ENCODE peak calls at places on chromosomes 11 and 22, in ten cellular contexts. One of them, this sample, is unnamed.

GRCh38 chr11:134025086-134025437 is 43.8 kb upstream of the JAM3 start:
- DNase-seq in H9: no peak
- DNase-seq in fibroblast of lung: no peak
- DNase-seq in SK-N-SH: no peak
- DNase-seq in GM06990: no peak
- DNase-seq in left ventricle myocardium inferior: peak
- DNase-seq in endothelial cell: no peak
- DNase-seq in OCI-LY7: no peak
- DNase-seq in AG09319: no peak
- DNase-seq in epithelial cell of esophagus: no peak
- DNase-seq in this sample: peak

GRCh38 chr11:131295986-131296385 is 74.4 kb upstream of the NTM start:
- DNase-seq in epithelial cell of esophagus: no peak
- DNase-seq in AG09319: no peak
- DNase-seq in H9: no peak
- DNase-seq in left ventricle myocardium inferior: no peak
- DNase-seq in fibroblast of lung: no peak
- DNase-seq in endothelial cell: no peak
- DNase-seq in GM06990: no peak
- DNase-seq in SK-N-SH: no peak
- DNase-seq in OCI-LY7: no peak
- DNase-seq in this sample: no peak

GRCh38 chr22:37843746-37844089 is 416 bp downstream of the ANKRD54 start:
- DNase-seq in left ventricle myocardium inferior: peak
- DNase-seq in H9: no peak
- DNase-seq in OCI-LY7: peak
- DNase-seq in fibroblast of lung: no peak
- DNase-seq in AG09319: no peak
- DNase-seq in epithelial cell of esophagus: no peak
- DNase-seq in SK-N-SH: peak
- DNase-seq in endothelial cell: peak
- DNase-seq in GM06990: no peak
- DNase-seq in this sample: peak

GRCh38 chr11:9697766-9698165 is 33.9 kb downstream of the SWAP70 start:
- DNase-seq in fibroblast of lung: no peak
- DNase-seq in endothelial cell: no peak
- DNase-seq in left ventricle myocardium inferior: no peak
- DNase-seq in OCI-LY7: peak
- DNase-seq in epithelial cell of esophagus: no peak
- DNase-seq in AG09319: no peak
- DNase-seq in GM06990: no peak
- DNase-seq in SK-N-SH: no peak
- DNase-seq in H9: no peak
- DNase-seq in this sample: no peak

GRCh38 chr11:82682003-82682751 is 51.5 kb downstream of the FAM181B start:
- DNase-seq in SK-N-SH: peak
- DNase-seq in left ventricle myocardium inferior: no peak
- DNase-seq in OCI-LY7: peak
- DNase-seq in AG09319: peak
- DNase-seq in epithelial cell of esophagus: peak
- DNase-seq in endothelial cell: no peak
- DNase-seq in fibroblast of lung: peak
- DNase-seq in GM06990: peak
- DNase-seq in H9: peak
- DNase-seq in this sample: peak

GRCh38 chr11:70073881-70074371 is 4.2 kb upstream of the ANO1 start:
- DNase-seq in SK-N-SH: no peak
- DNase-seq in fibroblast of lung: peak
- DNase-seq in H9: peak
- DNase-seq in GM06990: peak
- DNase-seq in epithelial cell of esophagus: peak
- DNase-seq in left ventricle myocardium inferior: no peak
- DNase-seq in endothelial cell: no peak
- DNase-seq in AG09319: no peak
- DNase-seq in OCI-LY7: no peak
- DNase-seq in this sample: no peak

GRCh38 chr11:121236115-121237001 is 56.2 kb upstream of the SC5D start:
- DNase-seq in left ventricle myocardium inferior: no peak
- DNase-seq in AG09319: no peak
- DNase-seq in SK-N-SH: no peak
- DNase-seq in fibroblast of lung: peak
- DNase-seq in H9: no peak
- DNase-seq in OCI-LY7: no peak
- DNase-seq in epithelial cell of esophagus: peak
- DNase-seq in endothelial cell: no peak
- DNase-seq in GM06990: peak
- DNase-seq in this sample: no peak

GRCh38 chr22:26385164-26385563 is 43.9 kb upstream of the ASPHD2 start:
- DNase-seq in H9: no peak
- DNase-seq in GM06990: no peak
- DNase-seq in endothelial cell: no peak
- DNase-seq in left ventricle myocardium inferior: no peak
- DNase-seq in fibroblast of lung: no peak
- DNase-seq in AG09319: no peak
- DNase-seq in OCI-LY7: no peak
- DNase-seq in epithelial cell of esophagus: no peak
- DNase-seq in SK-N-SH: no peak
- DNase-seq in this sample: no peak

GRCh38 chr11:61579398-61580291 is 1.2 kb downstream of the SYT7 start:
- DNase-seq in GM06990: no peak
- DNase-seq in epithelial cell of esophagus: no peak
- DNase-seq in SK-N-SH: no peak
- DNase-seq in H9: peak
- DNase-seq in fibroblast of lung: no peak
- DNase-seq in endothelial cell: no peak
- DNase-seq in AG09319: no peak
- DNase-seq in left ventricle myocardium inferior: no peak
- DNase-seq in OCI-LY7: no peak
- DNase-seq in this sample: no peak

GRCh38 chr11:61581931-61582330 is 1.1 kb upstream of the SYT7 start:
- DNase-seq in AG09319: no peak
- DNase-seq in fibroblast of lung: no peak
- DNase-seq in left ventricle myocardium inferior: no peak
- DNase-seq in endothelial cell: no peak
- DNase-seq in H9: no peak
- DNase-seq in epithelial cell of esophagus: no peak
- DNase-seq in SK-N-SH: no peak
- DNase-seq in OCI-LY7: no peak
- DNase-seq in GM06990: no peak
- DNase-seq in this sample: no peak

GRCh38 chr11:61578819-61579218 is 2.1 kb downstream of the SYT7 start:
- DNase-seq in endothelial cell: no peak
- DNase-seq in SK-N-SH: no peak
- DNase-seq in epithelial cell of esophagus: no peak
- DNase-seq in GM06990: no peak
- DNase-seq in fibroblast of lung: no peak
- DNase-seq in AG09319: no peak
- DNase-seq in H9: no peak
- DNase-seq in left ventricle myocardium inferior: no peak
- DNase-seq in OCI-LY7: no peak
- DNase-seq in this sample: no peak

GRCh38 chr11:61581030-61581928 is at the start of gene SYT7:
- DNase-seq in epithelial cell of esophagus: peak
- DNase-seq in GM06990: peak
- DNase-seq in H9: peak
- DNase-seq in endothelial cell: peak
- DNase-seq in AG09319: peak
- DNase-seq in OCI-LY7: peak
- DNase-seq in fibroblast of lung: peak
- DNase-seq in left ventricle myocardium inferior: peak
- DNase-seq in SK-N-SH: peak
- DNase-seq in this sample: peak

DNA sequence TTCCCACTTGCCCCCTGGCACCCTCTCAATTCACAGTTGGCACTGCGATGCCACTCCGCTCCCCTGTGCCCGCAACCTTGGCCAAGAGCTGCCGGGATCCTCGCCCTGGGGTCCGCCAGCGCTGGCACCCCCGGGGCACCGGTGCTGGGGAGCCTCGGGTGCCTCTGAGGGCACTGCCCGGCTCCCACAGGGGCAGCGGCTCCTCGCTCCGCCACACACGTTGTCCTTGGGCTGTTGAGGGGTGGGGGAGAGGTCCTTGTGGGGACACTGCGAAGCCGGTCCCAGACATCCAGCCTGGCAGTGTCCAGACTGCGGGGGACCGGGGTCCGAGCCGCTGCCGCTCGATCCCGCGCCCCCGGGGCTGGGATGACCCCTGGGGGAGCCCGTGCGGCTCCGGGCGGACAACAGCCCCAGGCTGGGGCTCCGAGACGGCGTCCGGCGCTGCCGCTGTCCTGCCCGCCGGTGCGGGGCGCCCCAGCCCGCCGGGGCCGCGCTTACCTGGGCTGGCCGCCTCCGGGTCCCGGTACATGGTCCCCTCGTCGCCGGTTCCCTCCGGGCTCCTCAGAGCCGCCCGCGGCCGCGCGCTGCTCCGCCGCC is 486 bp downstream of the SYT7 start:
- DNase-seq in left ventricle myocardium inferior: no peak
- DNase-seq in H9: no peak
- DNase-seq in OCI-LY7: no peak
- DNase-seq in endothelial cell: peak
- DNase-seq in epithelial cell of esophagus: no peak
- DNase-seq in SK-N-SH: no peak
- DNase-seq in GM06990: no peak
- DNase-seq in fibroblast of lung: no peak
- DNase-seq in AG09319: no peak
- DNase-seq in this sample: no peak
- TF ChIP-seq CTCF in left ventricle myocardium inferior: peak
- TF ChIP-seq CTCF in H9: no peak
- TF ChIP-seq CTCF in OCI-LY7: no peak
- TF ChIP-seq CTCF in endothelial cell: peak
- TF ChIP-seq CTCF in epithelial cell of esophagus: no peak
- TF ChIP-seq CTCF in SK-N-SH: no peak
- TF ChIP-seq CTCF in GM06990: no peak
- TF ChIP-seq CTCF in fibroblast of lung: no peak
- TF ChIP-seq CTCF in AG09319: no peak
- TF ChIP-seq CTCF in this sample: peak

GRCh38 chr22:16801088-16801487 is 24.1 kb downstream of the XKR3 start:
- DNase-seq in AG09319: no peak
- DNase-seq in fibroblast of lung: no peak
- DNase-seq in SK-N-SH: no peak
- DNase-seq in left ventricle myocardium inferior: no peak
- DNase-seq in endothelial cell: no peak
- DNase-seq in epithelial cell of esophagus: no peak
- DNase-seq in H9: no peak
- DNase-seq in GM06990: no peak
- DNase-seq in OCI-LY7: no peak
- DNase-seq in this sample: no peak
- TF ChIP-seq CTCF in AG09319: no peak
- TF ChIP-seq CTCF in fibroblast of lung: no peak
- TF ChIP-seq CTCF in SK-N-SH: no peak
- TF ChIP-seq CTCF in left ventricle myocardium inferior: no peak
- TF ChIP-seq CTCF in endothelial cell: no peak
- TF ChIP-seq CTCF in epithelial cell of esophagus: no peak
- TF ChIP-seq CTCF in H9: no peak
- TF ChIP-seq CTCF in GM06990: no peak
- TF ChIP-seq CTCF in OCI-LY7: no peak
- TF ChIP-seq CTCF in this sample: no peak

DNA sequence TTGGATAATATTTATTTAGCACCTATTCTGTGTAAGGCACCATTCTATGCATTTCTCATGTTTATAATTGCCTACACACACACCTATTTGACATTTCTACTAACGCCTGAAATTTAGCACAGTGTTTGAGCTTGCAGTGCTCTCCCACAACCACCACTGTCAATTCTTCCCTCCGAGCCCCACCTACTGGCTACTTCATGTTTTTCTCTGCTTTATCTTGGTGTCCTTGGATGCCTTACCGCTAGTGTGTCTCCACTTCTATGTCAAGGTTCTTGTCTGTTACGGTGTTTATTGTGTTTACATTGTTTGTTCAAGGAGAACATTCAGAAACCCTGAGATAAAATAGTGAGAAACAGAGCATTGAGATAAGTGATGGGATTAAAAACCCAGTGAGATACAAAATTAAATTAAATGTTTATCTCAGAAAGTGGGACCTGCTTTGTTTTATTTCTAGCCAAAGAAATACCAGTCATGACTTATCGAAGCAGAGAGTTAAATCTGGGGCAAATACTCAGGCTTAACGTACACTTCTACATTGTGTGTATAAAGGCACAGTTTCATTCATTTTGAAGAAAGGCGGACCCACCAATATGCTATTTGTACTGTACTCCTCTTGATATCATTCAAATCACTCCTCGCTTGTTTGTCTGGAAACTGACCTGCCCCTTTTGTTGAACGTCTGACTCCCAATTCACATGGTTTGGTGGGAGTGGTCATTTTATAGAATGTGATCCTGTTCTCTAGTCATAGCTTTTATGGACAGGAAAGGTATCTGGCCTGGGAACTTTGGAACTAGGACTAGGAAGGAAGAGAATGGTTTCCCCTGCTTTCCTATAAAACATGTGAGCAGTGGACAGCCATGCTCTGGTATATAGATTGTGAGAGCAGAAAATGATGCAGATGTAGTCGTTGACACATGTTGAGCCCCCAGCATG is 39.2 kb upstream of the SLC36A4 start:
- DNase-seq in OCI-LY7: peak
- DNase-seq in GM06990: no peak
- DNase-seq in epithelial cell of esophagus: peak
- DNase-seq in fibroblast of lung: peak
- DNase-seq in SK-N-SH: peak
- DNase-seq in H9: peak
- DNase-seq in endothelial cell: peak
- DNase-seq in left ventricle myocardium inferior: no peak
- DNase-seq in AG09319: no peak
- DNase-seq in this sample: peak
- TF ChIP-seq CTCF in OCI-LY7: peak
- TF ChIP-seq CTCF in GM06990: peak
- TF ChIP-seq CTCF in epithelial cell of esophagus: peak
- TF ChIP-seq CTCF in fibroblast of lung: peak
- TF ChIP-seq CTCF in SK-N-SH: peak
- TF ChIP-seq CTCF in H9: peak
- TF ChIP-seq CTCF in endothelial cell: no peak
- TF ChIP-seq CTCF in left ventricle myocardium inferior: peak
- TF ChIP-seq CTCF in AG09319: peak
- TF ChIP-seq CTCF in this sample: peak

DNA sequence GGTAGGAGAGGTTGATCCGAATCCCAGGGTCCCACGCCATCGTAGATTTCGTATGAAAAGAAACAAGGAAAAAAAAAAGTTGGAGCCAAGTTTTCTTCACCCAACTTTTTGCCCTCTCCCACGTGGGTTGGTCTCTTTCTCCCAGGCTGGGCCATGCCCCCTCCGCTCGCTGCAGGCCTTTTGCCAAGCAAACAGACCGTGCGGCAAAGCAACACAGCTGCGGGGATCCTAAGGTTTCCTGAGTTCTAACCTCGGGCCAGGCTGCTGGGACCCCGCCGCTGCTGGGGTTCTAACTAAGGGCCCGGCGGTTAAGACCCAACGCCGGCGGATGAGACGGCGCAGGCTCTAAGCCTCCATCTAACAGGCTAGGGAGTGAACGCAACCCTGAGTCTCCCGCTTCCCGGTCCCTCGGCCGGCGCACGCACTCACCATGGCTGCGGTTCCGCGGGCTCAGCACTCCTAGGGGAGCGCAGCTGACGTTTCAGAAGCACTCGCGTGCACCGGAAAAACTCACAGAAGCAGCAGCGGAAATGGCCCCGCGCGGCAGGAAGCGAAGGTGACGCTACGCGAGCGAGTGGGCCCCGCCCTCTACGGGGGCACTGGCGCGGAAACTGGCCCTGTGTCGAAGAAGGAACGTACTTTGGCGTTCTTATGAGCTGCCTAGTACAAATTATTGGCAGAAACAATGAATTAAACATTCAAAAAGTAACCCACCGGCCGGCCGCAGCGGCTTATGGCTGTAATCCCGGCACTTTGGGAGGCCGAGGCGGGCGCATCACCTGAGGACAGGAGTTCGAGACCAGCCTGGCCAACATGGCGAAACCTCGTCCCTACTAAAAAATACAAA is at the start of gene SNU13:
- DNase-seq in endothelial cell: peak
- DNase-seq in epithelial cell of esophagus: peak
- DNase-seq in SK-N-SH: peak
- DNase-seq in AG09319: peak
- DNase-seq in GM06990: peak
- DNase-seq in OCI-LY7: peak
- DNase-seq in H9: peak
- DNase-seq in left ventricle myocardium inferior: peak
- DNase-seq in fibroblast of lung: peak
- DNase-seq in this sample: peak
- TF ChIP-seq CTCF in endothelial cell: no peak
- TF ChIP-seq CTCF in epithelial cell of esophagus: no peak
- TF ChIP-seq CTCF in SK-N-SH: no peak
- TF ChIP-seq CTCF in AG09319: no peak
- TF ChIP-seq CTCF in GM06990: no peak
- TF ChIP-seq CTCF in OCI-LY7: no peak
- TF ChIP-seq CTCF in H9: no peak
- TF ChIP-seq CTCF in left ventricle myocardium inferior: peak
- TF ChIP-seq CTCF in fibroblast of lung: no peak
- TF ChIP-seq CTCF in this sample: no peak

This sample was measured in MCF 10A.